ENCODE peak calls at places on chromosome 3, in four cellular contexts. T, M, W and J are unnamed samples.

GRCh38 chr3:113673593-113673992 is 22.8 kb downstream of the USF3 start:
- DNase-seq in M (no peak), T (no peak), W (no peak), J (no peak)

GRCh38 chr3:43401171-43401570 is 114.8 kb downstream of the SNRK start:
- DNase-seq in T (no peak), M (no peak), W (no peak), J (no peak)

GRCh38 chr3:29227307-29227706 is 53.6 kb upstream of the RBMS3 start:
- DNase-seq in M (no peak), W (no peak), T (no peak), J (no peak)

GRCh38 chr3:29281265-29282228 is 676 bp downstream of the RBMS3 start:
- DNase-seq in T (no peak), W (no peak), M (peak), J (no peak)

GRCh38 chr3:61667417-61668213 is 106.2 kb downstream of the PTPRG start:
- DNase-seq in W (no peak), M (no peak), T (no peak), J (no peak)

GRCh38 chr3:130755666-130756065 is 9.0 kb upstream of the PIK3R4 start:
- DNase-seq in M (peak), T (no peak), W (no peak), J (no peak)

GRCh38 chr3:66989860-66990696 is 8.0 kb upstream of the KBTBD8 start:
- DNase-seq in W (no peak), T (no peak), M (no peak), J (no peak)

GRCh38 chr3:39124876-39125836 is 17.7 kb downstream of the TTC21A start:
- DNase-seq in M (peak), T (no peak), W (no peak), J (no peak)

GRCh38 chr3:97990624-97991277 is 18.5 kb upstream of the RIOX2 start:
- DNase-seq in W (no peak), M (no peak), T (no peak), J (no peak)

GRCh38 chr3:140816804-140817203 is 124.8 kb upstream of the SLC25A36 start:
- DNase-seq in T (no peak), W (no peak), M (no peak), J (no peak)

GRCh38 chr3:157160652-157161480 is 919 bp upstream of the CCNL1 start:
- DNase-seq in T (no peak), W (peak), M (peak), J (peak)

GRCh38 chr3:141407043-141407442 is 38.7 kb downstream of the ZBTB38 start:
- DNase-seq in T (no peak), M (peak), W (no peak), J (no peak)

GRCh38 chr3:51581529-51581928 is 43.0 kb downstream of the RAD54L2 start:
- DNase-seq in W (peak), M (no peak), T (no peak), J (no peak)

GRCh38 chr3:13707456-13707855 is 158.5 kb downstream of the FBLN2 start:
- DNase-seq in W (no peak), M (no peak), T (no peak), J (no peak)

GRCh38 chr3:52056521-52056967 is at the start of gene DUSP7:
- DNase-seq in M (peak), T (peak), W (peak), J (no peak)

GRCh38 chr3:177338697-177339219 is 141.5 kb upstream of the TBL1XR1 start:
- DNase-seq in M (peak), W (no peak), T (no peak), J (no peak)

GRCh38 chr3:138451595-138452162 is 17.3 kb downstream of the ESYT3 start:
- DNase-seq in W (no peak), T (no peak), M (no peak), J (no peak)

GRCh38 chr3:61637088-61638051 is 76.0 kb downstream of the PTPRG start:
- DNase-seq in W (no peak), T (no peak), M (peak), J (no peak)

GRCh38 chr3:110933786-110934415 is 137.7 kb upstream of the NECTIN3 start:
- DNase-seq in W (no peak), T (no peak), M (no peak), J (no peak)